ENCODE peak calls at places on chromosomes 7 and 10, in seven cellular contexts. I is GM23248, H is PC-9, N is GM12878, R is HepG2, Y is HCT116, J is H9. Q is an unnamed sample.

GRCh38 chr10:125201108-125201524 is 40.8 kb upstream of the CTBP2 start:
- DNase-seq in H (peak; percentile 70), Y (peak; percentile 26), I (peak; percentile 42), J (no peak), N (peak; percentile 17), R (no peak), Q (no peak)

GRCh38 chr10:44517635-44518034 is 132.7 kb upstream of the CXCL12 start:
- DNase-seq in I (peak; percentile 18), Y (peak; percentile 10), J (peak; percentile 69), H (no peak), R (peak; percentile 10), N (no peak), Q (peak; percentile 17)

GRCh38 chr7:4823442-4824119 is 38.2 kb downstream of the PAPOLB start:
- DNase-seq in H (no peak), R (no peak), Y (no peak), J (peak; percentile 23), N (no peak), I (no peak), Q (no peak)

GRCh38 chr10:52332815-52333214 is 18.7 kb downstream of the DKK1 start:
- DNase-seq in Y (no peak), N (no peak), H (no peak), R (no peak), I (no peak), J (no peak), Q (no peak)

GRCh38 chr7:27188666-27189559 is 3.9 kb upstream of the HOXA11 start:
- DNase-seq in Y (no peak), I (no peak), R (no peak), N (no peak), H (no peak), J (peak; percentile 60), Q (no peak)

GRCh38 chr7:131546126-131546525 is 10.3 kb downstream of the PODXL start:
- DNase-seq in Y (no peak), H (peak; percentile 72), R (peak; percentile 10), I (no peak), N (no peak), J (no peak), Q (no peak)

GRCh38 chr10:49736564-49737113 is 25.5 kb downstream of the OGDHL start:
- DNase-seq in Y (no peak), I (no peak), H (no peak), J (peak; percentile 14), N (no peak), R (no peak), Q (no peak)

GRCh38 chr10:30929901-30930520 is 101.7 kb downstream of the ZNF438 start:
- DNase-seq in I (no peak), N (no peak), R (no peak), J (no peak), H (no peak), Y (no peak), Q (no peak)

GRCh38 chr7:116030626-116031276 is at the start of gene TFEC:
- DNase-seq in R (no peak), I (no peak), N (no peak), H (peak; percentile 1), J (no peak), Y (no peak), Q (no peak)

GRCh38 chr7:43260980-43261878 is 148.8 kb downstream of the HECW1 start:
- DNase-seq in Y (peak; percentile 79), I (peak; percentile 89), J (peak; percentile 79), H (peak; percentile 64), R (peak; percentile 72), N (peak; percentile 33), Q (peak; percentile 92)

GRCh38 chr7:75993689-75994387 is 557 bp downstream of the TMEM120A start:
- DNase-seq in J (peak; percentile 82), H (peak; percentile 63), Y (no peak), I (peak; percentile 77), R (peak; percentile 90), N (no peak), Q (peak; percentile 88)

GRCh38 chr10:111146025-111146640 is 69.3 kb downstream of the ADRA2A start:
- DNase-seq in H (no peak), R (no peak), I (peak; percentile 19), N (no peak), Y (no peak), J (no peak), Q (no peak)

GRCh38 chr7:41870017-41870416 is 167.1 kb upstream of the INHBA start:
- DNase-seq in N (no peak), Y (no peak), H (no peak), J (no peak), I (peak; percentile 54), R (no peak), Q (no peak)

GRCh38 chr10:72693599-72693915 is 1.6 kb downstream of the MCU start:
- DNase-seq in I (peak; percentile 32), H (no peak), Y (no peak), J (no peak), R (no peak), N (no peak), Q (no peak)

GRCh38 chr7:133051066-133051465 is 30.8 kb downstream of the CHCHD3 start:
- DNase-seq in Y (no peak), J (no peak), I (peak; percentile 21), N (no peak), H (no peak), R (no peak), Q (peak; percentile 35)

GRCh38 chr7:133053321-133053891 is 28.5 kb downstream of the CHCHD3 start:
- DNase-seq in R (no peak), I (peak; percentile 97), N (no peak), J (no peak), Y (no peak), H (no peak), Q (no peak)

GRCh38 chr7:133051719-133052118 is 30.2 kb downstream of the CHCHD3 start:
- DNase-seq in I (no peak), N (no peak), H (no peak), R (no peak), Y (no peak), J (no peak), Q (no peak)

GRCh38 chr7:133052826-133053225 is 29.1 kb downstream of the CHCHD3 start:
- DNase-seq in R (no peak), H (no peak), I (no peak), N (no peak), J (no peak), Y (no peak), Q (no peak)

DNA sequence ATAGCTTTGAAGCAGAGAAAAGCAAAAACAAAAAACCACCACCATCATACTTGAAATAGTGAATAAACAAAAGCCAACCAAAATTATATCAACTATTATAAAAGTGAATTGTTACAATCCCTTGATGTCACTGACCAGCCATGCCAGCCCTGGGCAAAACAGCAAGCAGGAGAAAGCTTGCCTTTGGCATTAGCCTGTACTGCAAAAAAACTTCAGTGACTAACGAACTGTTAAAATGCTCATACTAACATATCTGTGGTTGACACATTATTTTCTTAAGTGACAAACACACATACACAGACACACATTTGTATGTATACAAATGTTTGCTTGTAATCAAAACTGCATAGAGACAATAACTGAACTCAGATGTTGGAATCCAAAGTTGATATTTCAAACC is 29.5 kb downstream of the CHCHD3 start:
- DNase-seq in H (no peak), Y (no peak), I (peak; percentile 62), N (no peak), J (no peak), R (no peak), Q (no peak)
- H3K4me2 ChIP-seq in H (no peak overlapping the region), Y (no peak overlapping the region), I (peak overlapping the region; percentile 77), N (no peak overlapping the region), J (no peak overlapping the region), R (no peak overlapping the region), Q (no peak overlapping the region)

GRCh38 chr10:129756912-129757861 is 206.9 kb downstream of the EBF3 start:
- DNase-seq in R (no peak), Y (no peak), J (peak; percentile 14), H (no peak), I (peak; percentile 3), N (no peak), Q (no peak)

GRCh38 chr10:129760003-129760315 is 204.1 kb downstream of the EBF3 start:
- DNase-seq in J (peak; percentile 19), Y (no peak), R (no peak), I (no peak), H (no peak), N (no peak), Q (no peak)

GRCh38 chr10:129759214-129760002 is 204.7 kb downstream of the EBF3 start:
- DNase-seq in I (no peak), H (no peak), N (no peak), R (no peak), J (peak; percentile 16), Y (no peak), Q (no peak)

GRCh38 chr10:129758591-129759021 is 205.5 kb downstream of the EBF3 start:
- DNase-seq in J (peak; percentile 16), N (no peak), I (no peak), H (no peak), Y (no peak), R (no peak), Q (no peak)

GRCh38 chr10:129758180-129758579 is 205.9 kb downstream of the EBF3 start:
- DNase-seq in J (peak; percentile 18), N (no peak), H (no peak), I (no peak), Y (no peak), R (no peak), Q (no peak)
- H3K27ac ChIP-seq in J (no peak overlapping the region), N (no peak overlapping the region), H (no peak overlapping the region), I (no peak overlapping the region), Y (no peak overlapping the region), R (no peak overlapping the region), Q (no peak overlapping the region)

GRCh38 chr10:119460369-119461195 is 81.9 kb downstream of the RGS10 start:
- DNase-seq in N (no peak), H (no peak), I (no peak), Y (no peak), J (no peak), R (no peak), Q (no peak)
- H3K4me2 ChIP-seq in N (no peak overlapping the region), H (peak overlapping the region; percentile 63), I (no peak overlapping the region), Y (peak overlapping the region; percentile 76), J (no peak overlapping the region), R (no peak overlapping the region), Q (no peak overlapping the region)

GRCh38 chr10:91680521-91680920 is 47.6 kb upstream of the PPP1R3C start:
- DNase-seq in Y (no peak), R (no peak), J (no peak), I (peak; percentile 42), H (no peak), N (no peak), Q (no peak)

GRCh38 chr10:91682912-91683311 is 50.0 kb upstream of the PPP1R3C start:
- DNase-seq in R (no peak), N (no peak), J (no peak), I (peak; percentile 43), Y (no peak), H (no peak), Q (no peak)

GRCh38 chr10:91683976-91684375 is 51.1 kb upstream of the PPP1R3C start:
- DNase-seq in N (no peak), R (no peak), Y (no peak), I (peak; percentile 95), J (no peak), H (no peak), Q (peak; percentile 28)

GRCh38 chr10:91681361-91682276 is 48.7 kb upstream of the PPP1R3C start:
- DNase-seq in I (peak; percentile 55), H (no peak), J (no peak), R (no peak), N (no peak), Y (no peak), Q (no peak)

GRCh38 chr10:91684841-91685240 is 52.0 kb upstream of the PPP1R3C start:
- DNase-seq in I (peak; percentile 31), R (no peak), Y (no peak), N (no peak), J (no peak), H (no peak), Q (no peak)
- H3K27ac ChIP-seq in I (peak overlapping the region; percentile 58), R (no peak overlapping the region), Y (no peak overlapping the region), N (no peak overlapping the region), J (no peak overlapping the region), H (no peak overlapping the region), Q (no peak overlapping the region)

GRCh38 chr7:44976746-44977196 is 2.0 kb downstream of the MYO1G start:
- DNase-seq in I (no peak), N (no peak), Y (no peak), J (no peak), H (no peak), R (no peak), Q (no peak)
- H3K4me2 ChIP-seq in I (no peak overlapping the region), N (peak overlapping the region; percentile 99), Y (no peak overlapping the region), J (no peak overlapping the region), H (no peak overlapping the region), R (no peak overlapping the region), Q (no peak overlapping the region)